ENCODE peak calls at places on chromosomes 16 and 17, in five cellular contexts. X is H9, Z is neuronal stem cell, N is H1, C is mesenchymal stem cell. B is an unnamed sample. For H3K4me1, the result is how much of the 10 kb centered on the place peaks cover.

GRCh38 chr16:2008631-2009301 is 855 bp downstream of the ZNF598 start:
- DNase-seq in Z (no peak), C (peak), X (no peak), N (no peak), B (no peak)

GRCh38 chr17:41718287-41718645 is 6.1 kb downstream of the GAST start:
- DNase-seq in C (no peak), N (no peak), Z (no peak), X (no peak), B (no peak)

GRCh38 chr17:38980455-38981217 is 13.4 kb upstream of the FBXO47 start:
- DNase-seq in C (peak), X (no peak), N (no peak), Z (no peak), B (no peak)

GRCh38 chr17:75557075-75557851 is 30.3 kb upstream of the MYO15B start:
- DNase-seq in N (no peak), X (no peak), Z (no peak), C (no peak), B (peak)

GRCh38 chr17:60623415-60623814 is 23.4 kb downstream of the PPM1D start:
- DNase-seq in Z (no peak), C (no peak), N (no peak), X (no peak), B (no peak)

GRCh38 chr17:76014925-76015261 is 12.2 kb downstream of the EVPL start:
- DNase-seq in Z (no peak), N (no peak), C (no peak), X (peak), B (no peak)

GRCh38 chr17:74742153-74742515 is 5.1 kb downstream of the RAB37 start:
- DNase-seq in X (peak), Z (no peak), N (no peak), C (no peak), B (no peak)

GRCh38 chr16:4402439-4403132 is 13.8 kb downstream of the CORO7 start:
- DNase-seq in C (peak), Z (peak), N (no peak), X (peak), B (peak)

GRCh38 chr17:48241131-48241591 is 133.6 kb downstream of the SNX11 start:
- DNase-seq in X (no peak), N (no peak), C (peak), Z (no peak), B (peak)

GRCh38 chr16:31157136-31157535 is 7.3 kb upstream of the PRSS36 start:
- DNase-seq in X (no peak), N (no peak), C (no peak), Z (no peak), B (no peak)

GRCh38 chr16:58847902-58848661 is 114.0 kb upstream of the GOT2 start:
- DNase-seq in C (no peak), Z (no peak), X (no peak), N (no peak), B (no peak)

GRCh38 chr16:11744075-11744470 is 1.4 kb upstream of the TXNDC11 start:
- DNase-seq in X (no peak), N (no peak), Z (no peak), C (no peak), B (no peak)

GRCh38 chr17:6681671-6682070 is 30.1 kb downstream of the C17orf100 start:
- DNase-seq in C (no peak), N (no peak), X (no peak), Z (no peak), B (no peak)

GRCh38 chr17:78783711-78784396 is 1.8 kb upstream of the CYTH1 start:
- DNase-seq in Z (no peak), N (no peak), C (no peak), X (no peak), B (no peak)

GRCh38 chr16:11147033-11147848 is 108.8 kb downstream of the SOCS1 start:
- DNase-seq in N (no peak), X (no peak), C (no peak), Z (no peak), B (no peak)

GRCh38 chr17:6688944-6689343 is 24.2 kb downstream of the SLC13A5 start:
- DNase-seq in X (no peak), C (no peak), Z (no peak), N (no peak), B (no peak)

GRCh38 chr17:81723651-81724209 is 11.6 kb downstream of the SLC25A10 start:
- DNase-seq in X (no peak), N (no peak), Z (no peak), C (no peak), B (no peak)

GRCh38 chr17:63434951-63435571 is 11.0 kb downstream of the CYB561 start:
- DNase-seq in X (peak), N (no peak), C (no peak), Z (no peak), B (no peak)

GRCh38 chr17:72952220-72952619 is 140.3 kb downstream of the SLC39A11 start:
- DNase-seq in C (no peak), X (peak), N (no peak), Z (no peak), B (no peak)

GRCh38 chr16:68351463-68351862 is 40.6 kb downstream of the PRMT7 start:
- DNase-seq in N (no peak), X (no peak), Z (no peak), C (no peak), B (no peak)

GRCh38 chr16:23726710-23727109 is 13.7 kb upstream of the ERN2 start:
- DNase-seq in Z (no peak), X (no peak), C (no peak), N (no peak), B (no peak)

GRCh38 chr16:12231666-12232065 is 255.1 kb downstream of the SNX29 start:
- DNase-seq in N (no peak), X (no peak), Z (no peak), C (peak), B (no peak)

GRCh38 chr16:5059386-5060072 is 6.2 kb downstream of the C16orf89 start:
- DNase-seq in N (no peak), C (no peak), X (peak), Z (no peak), B (no peak)

GRCh38 chr16:50559804-50560514 is 11.8 kb downstream of the NKD1 start:
- DNase-seq in C (no peak), Z (no peak), X (no peak), N (no peak), B (no peak)

GRCh38 chr17:40347319-40348135 is 17.0 kb downstream of the GJD3 start:
- DNase-seq in X (peak), C (no peak), Z (no peak), N (no peak), B (no peak)

GRCh38 chr17:64148017-64148631 is 18.2 kb upstream of the ERN1 start:
- DNase-seq in X (no peak), C (peak), Z (no peak), N (no peak), B (no peak)

GRCh38 chr17:66849851-66850580 is 15.1 kb downstream of the CACNG5 start:
- DNase-seq in N (no peak), X (no peak), Z (no peak), C (no peak), B (no peak)

GRCh38 chr16:68724797-68725196 is 12.3 kb upstream of the CDH1 start:
- DNase-seq in N (no peak), X (no peak), Z (no peak), C (no peak), B (no peak)

GRCh38 chr16:50284131-50284911 is 18.0 kb downstream of the ADCY7 start:
- DNase-seq in N (no peak), C (no peak), Z (no peak), X (no peak), B (no peak)

GRCh38 chr17:676060-676745 is 38.4 kb downstream of the VPS53 start:
- DNase-seq in C (no peak), X (no peak), N (no peak), Z (no peak), B (no peak)

GRCh38 chr16:3101018-3101840 is 2.1 kb upstream of the ZSCAN10 start:
- DNase-seq in N (no peak), C (peak), X (peak), Z (no peak), B (peak)

GRCh38 chr17:68204736-68205135 is 43.1 kb upstream of the AMZ2 start:
- DNase-seq in Z (no peak), X (no peak), C (no peak), N (no peak), B (peak)

GRCh38 chr17:73342549-73343167 is 30.9 kb upstream of the CDC42EP4 start:
- DNase-seq in N (no peak), X (no peak), Z (peak), C (peak), B (no peak)

GRCh38 chr17:7807206-7807605 is 26.8 kb upstream of the KDM6B start:
- DNase-seq in N (no peak), C (no peak), Z (no peak), X (no peak), B (no peak)

GRCh38 chr17:63881935-63882601 is at the start of gene GH2:
- DNase-seq in X (peak), C (peak), Z (peak), N (no peak), B (peak)

GRCh38 chr17:56319531-56319930 is 166.3 kb downstream of the ANKFN1 start:
- DNase-seq in Z (peak), C (peak), X (no peak), N (no peak), B (peak)

GRCh38 chr17:50637829-50638571 is 3.3 kb downstream of the ABCC3 start:
- DNase-seq in C (no peak), X (no peak), Z (no peak), N (no peak), B (no peak)

GRCh38 chr17:50636145-50636803 is 1.6 kb downstream of the ABCC3 start:
- DNase-seq in X (no peak), N (no peak), C (no peak), Z (no peak), B (no peak)

GRCh38 chr17:50634915-50635719 is 436 bp downstream of the ABCC3 start:
- DNase-seq in N (no peak), Z (no peak), C (no peak), X (no peak), B (no peak)

GRCh38 chr17:50635720-50636144 is 1.1 kb downstream of the ABCC3 start:
- DNase-seq in N (no peak), C (no peak), Z (no peak), X (no peak), B (no peak)

DNA sequence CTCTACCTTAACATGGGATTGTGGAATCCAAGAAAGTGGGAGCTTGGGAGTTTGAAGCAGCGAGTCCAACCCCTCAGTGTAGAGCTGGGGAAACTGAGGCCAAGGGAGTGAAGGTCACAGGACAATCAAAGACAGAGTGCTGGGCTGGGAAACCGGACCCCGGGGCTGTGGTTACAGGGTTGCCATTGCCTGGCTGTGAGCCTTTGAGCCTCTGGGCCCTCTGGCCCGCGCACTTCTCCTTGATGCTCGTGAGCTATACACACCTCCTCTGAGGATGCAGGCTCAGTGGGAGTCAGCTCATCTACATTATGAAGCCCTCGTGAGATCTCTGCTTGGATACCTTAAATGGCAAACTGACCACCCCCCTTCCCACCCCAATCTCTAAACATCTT is 2.1 kb downstream of the ABCC3 start:
- DNase-seq in C (no peak), N (no peak), X (no peak), Z (no peak), B (no peak)
- H3K4me1 ChIP-seq in C (half or more), N (under half), X (under half), Z (under half), B (under half)

DNA sequence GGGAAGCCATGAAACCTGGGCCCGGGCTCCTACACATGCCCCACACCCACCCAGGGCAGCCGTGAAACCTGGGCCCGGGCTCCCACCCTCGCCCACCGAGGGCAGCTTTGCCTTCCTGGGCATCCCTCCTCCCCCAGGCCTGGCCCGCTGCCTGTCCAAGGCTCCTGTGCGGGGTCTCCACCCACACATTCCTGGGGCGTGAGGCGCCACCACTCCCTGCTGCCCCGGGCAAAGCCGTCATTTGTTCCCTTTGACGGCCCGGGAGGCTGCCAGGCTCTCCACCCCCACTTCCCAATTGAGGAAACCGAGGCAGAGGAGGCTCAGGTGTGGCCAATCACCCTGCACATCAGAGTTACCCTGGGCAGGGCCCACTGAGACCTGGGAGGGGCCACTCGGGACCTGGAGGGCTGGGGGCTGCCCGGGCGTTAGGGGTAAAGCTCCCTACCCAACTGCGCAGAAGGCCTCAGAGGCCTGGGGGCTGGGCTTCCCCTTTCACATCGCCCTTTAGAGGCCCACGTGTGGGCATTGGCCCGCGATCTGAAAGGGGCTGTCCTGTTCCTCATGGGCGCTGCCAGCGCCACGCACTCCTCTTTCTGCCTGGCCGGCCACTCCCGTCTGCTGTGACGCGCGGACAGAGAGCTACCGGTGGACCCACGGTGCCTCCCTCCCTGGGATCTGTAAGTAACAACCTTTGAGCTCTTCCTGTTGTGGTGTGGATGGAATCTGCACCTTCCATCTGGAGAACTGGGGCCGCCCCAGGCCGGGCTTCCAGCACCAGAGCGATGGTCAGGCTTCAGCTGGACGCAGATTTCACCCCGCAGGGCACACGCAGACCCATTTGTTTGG is at the start of gene MSLN:
- DNase-seq in N (no peak), C (no peak), Z (no peak), X (no peak), B (no peak)
- H2BK12ac ChIP-seq in N (no peak), C (no peak), Z (peak), X (no peak), B (no peak)

DNA sequence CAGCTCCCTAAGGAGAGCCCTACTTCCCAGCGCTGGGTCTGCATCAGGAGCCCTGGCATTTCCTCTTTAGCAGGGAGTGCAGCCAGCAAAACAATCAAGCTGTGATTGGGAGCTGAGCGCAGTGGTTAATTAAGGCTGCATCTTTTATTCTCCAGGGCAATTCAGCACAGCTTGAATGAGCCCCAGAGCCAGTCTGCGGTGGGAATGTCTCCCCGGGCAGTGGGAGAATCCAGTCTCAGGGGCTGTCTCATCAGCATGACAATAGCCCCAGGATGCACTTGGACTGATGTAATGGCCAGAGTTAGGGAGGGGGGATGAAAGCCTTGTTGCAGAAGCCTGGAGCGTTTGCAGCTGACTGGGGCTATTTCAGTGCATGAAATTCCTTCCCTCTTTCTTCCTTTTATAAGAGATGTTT is 292.6 kb upstream of the SOX9 start:
- DNase-seq in C (no peak), Z (peak), N (peak), X (peak), B (no peak)
- H2AFZ ChIP-seq in C (no peak), Z (peak), N (no peak), X (no peak), B (no peak)

DNA sequence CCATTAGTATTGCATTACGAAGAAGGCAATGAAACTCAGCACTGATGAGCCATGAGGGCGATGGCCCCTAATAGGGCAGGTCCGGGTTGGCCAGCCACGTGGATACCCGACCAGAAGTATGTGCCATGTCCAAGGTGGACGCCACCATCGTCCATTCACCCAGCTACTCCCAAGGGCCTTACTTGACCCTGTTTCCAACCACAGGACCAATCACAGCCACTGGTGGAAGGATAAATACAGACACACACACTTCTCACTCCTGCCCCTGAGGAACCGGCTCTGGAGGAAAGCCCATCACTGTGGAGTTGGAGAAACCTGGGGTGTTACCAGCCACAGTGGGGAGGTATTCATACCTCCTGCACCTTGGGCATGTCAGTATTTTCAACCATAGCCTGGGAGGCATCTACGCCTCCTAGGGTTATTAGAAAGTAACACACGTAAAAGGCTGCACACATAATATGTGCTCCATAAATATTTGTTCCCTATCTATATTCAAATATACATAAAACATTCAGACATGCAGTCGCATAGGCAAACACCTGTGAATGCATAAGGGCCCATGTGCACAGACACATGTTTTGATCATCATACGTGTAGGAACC is 5.4 kb upstream of the ITGA3 start:
- DNase-seq in C (no peak), N (no peak), Z (no peak), X (no peak), B (no peak)
- H3K4me1 ChIP-seq in C (half or more), N (under half), Z (under half), X (under half), B (under half)

GRCh38 chr16:27437946-27438345 is 36.0 kb downstream of the IL21R start:
- DNase-seq in C (no peak), X (no peak), Z (no peak), N (no peak), B (no peak)

GRCh38 chr16:27441998-27442397 is 40.0 kb downstream of the IL21R start:
- DNase-seq in X (no peak), N (no peak), C (no peak), Z (no peak), B (no peak)

GRCh38 chr16:27441276-27441675 is 39.3 kb downstream of the IL21R start:
- DNase-seq in C (no peak), X (no peak), N (no peak), Z (no peak), B (no peak)

GRCh38 chr16:27436921-27437650 is 35.1 kb downstream of the IL21R start:
- DNase-seq in N (no peak), C (no peak), Z (no peak), X (peak), B (no peak)

GRCh38 chr16:27439273-27440018 is 37.5 kb downstream of the IL21R start:
- DNase-seq in X (no peak), C (no peak), Z (no peak), N (no peak), B (no peak)
- H2BK12ac ChIP-seq in X (no peak), C (no peak), Z (no peak), N (peak), B (no peak)

GRCh38 chr17:49365667-49366066 is 3.6 kb upstream of the ZNF652 start:
- DNase-seq in C (peak), X (peak), Z (no peak), N (no peak), B (no peak)
- H2AFZ ChIP-seq in C (no peak), X (no peak), Z (no peak), N (no peak), B (no peak)

GRCh38 chr16:28279006-28279405 is 13.3 kb upstream of the SBK1 start:
- DNase-seq in C (no peak), X (no peak), N (no peak), Z (no peak), B (no peak)
- H3K4me1 ChIP-seq in C (under half), X (under half), N (under half), Z (under half), B (under half)

DNA sequence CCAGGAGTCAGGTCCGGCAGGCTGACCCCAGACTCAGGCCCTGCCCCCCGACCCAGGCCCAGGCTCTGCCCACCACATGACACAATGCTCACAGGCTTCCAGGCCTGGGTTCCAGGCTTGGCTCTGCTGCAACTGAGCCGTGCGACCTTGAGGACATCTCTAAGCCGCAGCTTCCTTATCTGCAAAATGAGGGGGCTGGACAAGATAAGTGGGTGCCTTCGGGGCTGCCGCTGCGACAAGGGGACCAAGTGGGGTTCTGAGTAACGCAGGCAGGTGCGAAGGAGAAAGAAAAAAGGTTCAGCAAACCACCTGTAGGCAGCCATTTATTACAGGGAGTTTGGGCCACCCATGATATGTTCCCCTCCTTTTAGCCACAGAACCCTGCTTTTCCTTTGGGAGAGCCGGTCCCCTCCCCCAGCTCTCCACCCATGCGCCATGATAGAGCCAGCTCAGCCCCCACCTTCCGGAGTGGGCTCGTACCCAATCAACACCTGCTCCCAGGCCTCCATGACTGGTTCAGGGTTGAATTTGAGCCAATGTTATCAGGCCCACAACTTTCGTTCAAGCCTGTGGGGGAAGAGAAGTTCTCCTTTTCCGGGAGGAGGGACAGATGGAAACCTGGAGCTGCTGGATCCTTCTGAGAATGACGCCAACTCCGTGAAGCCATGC is 38.2 kb downstream of the RTN4RL1 start:
- DNase-seq in Z (no peak), N (no peak), X (no peak), C (no peak), B (no peak)
- H2BK12ac ChIP-seq in Z (no peak), N (no peak), X (no peak), C (no peak), B (no peak)

B was measured in trophoblast cell.